ENCODE peak calls at places on chromosome 9, in four cellular contexts. O is A549, U is aorta, D is cardiac muscle cell. M is an unnamed sample. For H3K4me1, the result is how much of the 10 kb centered on the place peaks cover.

GRCh38 chr9:551986-552930 is 289.2 kb upstream of the DMRT1 start:
- DNase-seq in U (no peak), O (no peak), D (peak), M (no peak)

GRCh38 chr9:72951043-72951442 is 1.8 kb downstream of the ALDH1A1 start:
- DNase-seq in O (no peak), U (no peak), D (no peak), M (no peak)

GRCh38 chr9:37468620-37469019 is 3.4 kb upstream of the ZBTB5 start:
- DNase-seq in U (no peak), D (no peak), O (no peak), M (no peak)

GRCh38 chr9:81559741-81560140 is 129.6 kb downstream of the TLE1 start:
- DNase-seq in O (peak), U (no peak), D (peak), M (no peak)

GRCh38 chr9:36306481-36307306 is 48.4 kb upstream of the GNE start:
- DNase-seq in O (peak), D (peak), U (no peak), M (no peak)

GRCh38 chr9:126638571-126639132 is 24.9 kb downstream of the LMX1B start:
- DNase-seq in O (no peak), U (no peak), D (no peak), M (no peak)

GRCh38 chr9:33791117-33791516 is 4.2 kb upstream of the PRSS3 start:
- DNase-seq in D (peak), U (no peak), O (no peak), M (no peak)

GRCh38 chr9:136117291-136118060 is 1.2 kb downstream of the TMEM250 start:
- DNase-seq in U (no peak), D (peak), O (no peak), M (no peak)

GRCh38 chr9:79166005-79166404 is 405.8 kb upstream of the TLE4 start:
- DNase-seq in O (no peak), D (peak), U (no peak), M (no peak)

GRCh38 chr9:137970098-137970497 is 92.5 kb downstream of the CACNA1B start:
- DNase-seq in U (no peak), D (no peak), O (no peak), M (no peak)

GRCh38 chr9:17970285-17970684 is 391.4 kb downstream of the SH3GL2 start:
- DNase-seq in U (no peak), D (no peak), O (no peak), M (no peak)

GRCh38 chr9:17509698-17510097 is 69.2 kb upstream of the SH3GL2 start:
- DNase-seq in D (no peak), U (no peak), O (no peak), M (no peak)

GRCh38 chr9:108142504-108143201 is 653.1 kb upstream of the KLF4 start:
- DNase-seq in O (no peak), U (peak), D (peak), M (no peak)

GRCh38 chr9:74577956-74578355 is 80.8 kb downstream of the RORB start:
- DNase-seq in O (no peak), U (no peak), D (no peak), M (no peak)

GRCh38 chr9:96621619-96622018 is 2.0 kb upstream of the CDC14B start:
- DNase-seq in D (peak), O (no peak), U (no peak), M (no peak)

GRCh38 chr9:89743216-89743575 is 138.4 kb downstream of the GADD45G start:
- DNase-seq in U (no peak), D (no peak), O (no peak), M (no peak)

GRCh38 chr9:130368631-130369103 is 76.1 kb upstream of the ASS1 start:
- DNase-seq in U (no peak), D (no peak), O (no peak), M (no peak)

GRCh38 chr9:89868100-89868499 is 263.3 kb downstream of the GADD45G start:
- DNase-seq in O (no peak), D (no peak), U (no peak), M (no peak)

GRCh38 chr9:94649100-94649855 is 10.0 kb upstream of the FBP1 start:
- DNase-seq in D (peak), U (no peak), O (peak), M (no peak)

GRCh38 chr9:84670106-84670800 is 724 bp downstream of the NTRK2 start:
- DNase-seq in U (peak), D (peak), O (no peak), M (no peak)
- H3K4me3 ChIP-seq in U (no peak), D (peak), O (peak), M (no peak)

GRCh38 chr9:76562511-76562911 is 103.5 kb downstream of the GCNT1 start:
- DNase-seq in D (peak), O (no peak), U (no peak), M (no peak)

GRCh38 chr9:76558465-76558864 is 99.5 kb downstream of the GCNT1 start:
- DNase-seq in O (no peak), D (peak), U (no peak), M (no peak)

GRCh38 chr9:76561887-76562286 is 102.9 kb downstream of the GCNT1 start:
- DNase-seq in O (no peak), U (no peak), D (no peak), M (no peak)

GRCh38 chr9:76559283-76559682 is 100.3 kb downstream of the GCNT1 start:
- DNase-seq in O (no peak), D (peak), U (no peak), M (no peak)

GRCh38 chr9:76560481-76560891 is 101.5 kb downstream of the GCNT1 start:
- DNase-seq in O (no peak), U (no peak), D (peak), M (no peak)
- H3K4me1 ChIP-seq in O (under half), U (under half), D (under half), M (under half)

GRCh38 chr9:77891150-77891549 is 140.5 kb downstream of the GNAQ start:
- DNase-seq in D (no peak), U (no peak), O (no peak), M (no peak)
- H3K27ac ChIP-seq in D (no peak), U (no peak), O (no peak), M (no peak)

DNA sequence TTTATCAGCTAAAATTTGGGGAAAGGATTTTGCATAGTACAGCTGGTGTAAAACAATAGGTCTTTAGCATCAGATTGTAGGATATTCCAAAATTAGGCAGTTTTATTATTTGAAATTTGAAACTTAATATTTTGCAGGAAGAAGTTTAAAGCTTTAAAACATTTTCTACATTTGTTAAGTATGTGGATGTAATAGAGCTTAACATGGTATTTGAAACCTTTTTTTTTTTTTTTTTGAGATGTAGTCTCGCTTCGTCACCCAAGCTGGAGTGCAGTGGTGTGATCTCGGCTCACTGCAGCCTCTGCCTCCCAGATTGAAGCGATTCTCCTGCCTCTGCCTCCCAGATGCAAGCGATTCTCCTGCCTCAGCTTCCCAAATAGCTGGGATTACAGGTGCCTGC is 2.9 kb downstream of the DENND4C start:
- DNase-seq in D (no peak), O (no peak), U (no peak), M (no peak)
- H3K4me3 ChIP-seq in D (peak), O (peak), U (no peak), M (no peak)

GRCh38 chr9:124007157-124007460 is 4.5 kb upstream of the LHX2 start:
- DNase-seq in U (no peak), O (no peak), D (no peak), M (no peak)

GRCh38 chr9:124007468-124008306 is 3.9 kb upstream of the LHX2 start:
- DNase-seq in U (no peak), D (no peak), O (no peak), M (no peak)

GRCh38 chr9:124009835-124010226 is 1.7 kb upstream of the LHX2 start:
- DNase-seq in U (no peak), O (no peak), D (no peak), M (no peak)

GRCh38 chr9:124008855-124009834 is 2.4 kb upstream of the LHX2 start:
- DNase-seq in D (no peak), U (peak), O (no peak), M (no peak)

GRCh38 chr9:124008307-124008854 is 3.2 kb upstream of the LHX2 start:
- DNase-seq in D (no peak), O (peak), U (peak), M (no peak)
- H3K4me1 ChIP-seq in D (under half), O (under half), U (under half), M (under half)

DNA sequence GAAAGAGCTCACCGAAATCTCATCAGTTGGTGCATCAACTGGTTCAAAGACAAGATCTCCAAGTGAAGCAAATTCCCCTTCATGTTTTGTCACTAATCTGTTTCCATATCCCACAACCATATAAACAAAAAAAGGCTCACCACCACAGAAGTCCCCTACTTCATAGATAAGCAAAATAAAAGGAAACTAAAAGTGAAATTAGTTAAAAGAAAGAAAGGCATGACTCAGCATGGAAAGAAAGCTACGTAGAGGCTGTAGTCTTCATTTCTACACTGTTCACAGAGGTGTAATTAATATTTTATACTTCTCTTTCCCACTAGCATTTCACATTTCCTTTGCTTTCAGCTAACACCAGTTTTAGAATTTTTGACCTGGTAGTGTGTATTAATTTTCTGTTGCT is 208.0 kb downstream of the CYLC2 start:
- DNase-seq in D (no peak), U (no peak), O (no peak), M (no peak)
- H3K27ac ChIP-seq in D (no peak), U (no peak), O (no peak), M (no peak)